ENCODE peak calls at places on chromosomes 1 and 21, in ten cellular contexts. W is fibroblast of mammary gland, T is fibroblast of pulmonary artery, N is dorsolateral prefrontal cortex, H is spleen, V is neural progenitor cell, Z is GM23338, E is cardiac muscle cell, P is cardiac fibroblast, Y is tibial nerve. C is an unnamed sample.

GRCh38 chr1:71296551-71296950 is 215.7 kb upstream of the ZRANB2 start:
- DNase-seq in V (no peak), N (no peak), Z (no peak), T (no peak), P (no peak), W (peak; percentile 25), E (no peak), Y (no peak), H (no peak), C (no peak)

GRCh38 chr21:31952828-31953227 is 80.0 kb downstream of the HUNK start:
- DNase-seq in N (no peak), H (no peak), Z (no peak), E (no peak), Y (no peak), W (no peak), T (no peak), P (no peak), V (no peak), C (no peak)

GRCh38 chr1:54813479-54814147 is 12.5 kb upstream of the TTC22 start:
- DNase-seq in W (no peak), H (no peak), E (no peak), P (no peak), Y (no peak), V (peak; percentile 28), Z (peak; percentile 58), T (no peak), N (no peak), C (no peak)

GRCh38 chr1:43774359-43774758 is 67.0 kb downstream of the ST3GAL3 start:
- DNase-seq in E (no peak), W (peak; percentile 85), H (no peak), Y (no peak), Z (no peak), T (peak; percentile 82), V (no peak), P (peak; percentile 84), N (no peak), C (no peak)

GRCh38 chr21:14088391-14088790 is 122.4 kb downstream of the LIPI start:
- DNase-seq in Y (no peak), P (no peak), W (no peak), V (no peak), T (no peak), N (no peak), H (no peak), Z (no peak), E (no peak), C (no peak)

GRCh38 chr1:219621047-219621786 is 8.3 kb upstream of the ZC3H11B start:
- DNase-seq in P (no peak), N (no peak), H (no peak), T (peak; percentile 7), Y (no peak), W (no peak), Z (no peak), E (no peak), V (no peak), C (no peak)

GRCh38 chr21:45259206-45259795 is 28.4 kb downstream of the POFUT2 start:
- DNase-seq in T (no peak), E (no peak), H (no peak), P (no peak), N (no peak), Z (no peak), W (no peak), V (no peak), Y (no peak), C (no peak)

GRCh38 chr1:72009756-72010441 is 272.4 kb downstream of the NEGR1 start:
- DNase-seq in H (no peak), Z (peak; percentile 9), P (no peak), W (no peak), N (no peak), Y (no peak), V (no peak), T (no peak), E (peak; percentile 11), C (no peak)

GRCh38 chr21:42061866-42062542 is 9.1 kb upstream of the UMODL1 start:
- DNase-seq in Z (peak; percentile 41), H (peak; percentile 84), T (no peak), N (no peak), E (no peak), Y (no peak), W (no peak), V (peak; percentile 27), P (no peak), C (no peak)

GRCh38 chr1:38095337-38096030 is 48.9 kb upstream of the POU3F1 start:
- DNase-seq in V (no peak), N (no peak), P (no peak), T (no peak), H (peak; percentile 15), Z (no peak), Y (no peak), W (no peak), E (no peak), C (no peak)

GRCh38 chr1:20058531-20058930 is 11.5 kb upstream of the PLA2G5 start:
- DNase-seq in E (no peak), H (no peak), P (peak; percentile 52), Z (no peak), W (peak; percentile 89), T (peak; percentile 73), N (no peak), Y (no peak), V (no peak), C (no peak)

DNA sequence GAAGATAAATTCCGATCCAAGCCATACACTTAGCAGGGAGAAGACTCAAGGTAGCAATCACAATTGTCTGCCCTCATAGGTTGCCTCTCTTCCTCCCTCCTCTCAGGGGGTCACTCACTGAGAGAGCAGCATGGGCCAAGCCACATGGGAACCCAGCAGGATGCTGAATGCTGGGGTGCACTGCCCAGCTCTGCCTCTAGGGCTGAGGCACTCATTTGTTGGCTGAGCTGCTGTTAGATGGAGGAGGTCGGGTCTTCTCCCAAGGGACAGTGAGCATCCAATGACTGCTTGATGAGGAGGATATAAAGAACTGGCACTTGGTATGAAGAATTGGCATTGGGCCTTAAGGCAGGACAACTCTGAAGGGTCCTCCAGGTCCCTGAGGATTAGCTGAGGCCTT is 418.8 kb downstream of the SIPA1L2 start:
- DNase-seq in H (no peak), E (no peak), Z (peak; percentile 78), T (no peak), P (no peak), N (no peak), V (peak; percentile 20), W (no peak), Y (no peak), C (no peak)
- TF ChIP-seq CTCF in H (no peak), E (peak; percentile 28), Z (peak; percentile 69), T (peak; percentile 30), P (peak; percentile 44), N (no peak), V (peak; percentile 45), W (peak; percentile 24), Y (no peak), C (peak; percentile 72)

GRCh38 chr1:85275701-85276289 is 637 bp downstream of the BCL10 start:
- DNase-seq in V (no peak), N (no peak), Y (no peak), Z (peak; percentile 66), T (peak; percentile 15), W (no peak), P (peak; percentile 32), E (no peak), H (no peak), C (peak; percentile 36)

GRCh38 chr1:85277027-85277625 is 694 bp upstream of the BCL10 start:
- DNase-seq in V (no peak), N (no peak), Z (no peak), P (no peak), E (no peak), W (no peak), H (peak; percentile 83), Y (no peak), T (no peak), C (no peak)

GRCh38 chr1:85276290-85277026 is at the start of gene BCL10:
- DNase-seq in T (peak; percentile 98), E (peak; percentile 99), W (peak; percentile 96), V (peak; percentile 99), Y (peak; percentile 95), H (peak; percentile 100), Z (peak; percentile 99), P (peak; percentile 98), N (peak; percentile 97), C (peak; percentile 93)

GRCh38 chr1:85273397-85273796 is 3.0 kb downstream of the BCL10 start:
- DNase-seq in T (no peak), P (no peak), H (no peak), V (no peak), E (no peak), N (no peak), W (no peak), Y (no peak), Z (no peak), C (no peak)

DNA sequence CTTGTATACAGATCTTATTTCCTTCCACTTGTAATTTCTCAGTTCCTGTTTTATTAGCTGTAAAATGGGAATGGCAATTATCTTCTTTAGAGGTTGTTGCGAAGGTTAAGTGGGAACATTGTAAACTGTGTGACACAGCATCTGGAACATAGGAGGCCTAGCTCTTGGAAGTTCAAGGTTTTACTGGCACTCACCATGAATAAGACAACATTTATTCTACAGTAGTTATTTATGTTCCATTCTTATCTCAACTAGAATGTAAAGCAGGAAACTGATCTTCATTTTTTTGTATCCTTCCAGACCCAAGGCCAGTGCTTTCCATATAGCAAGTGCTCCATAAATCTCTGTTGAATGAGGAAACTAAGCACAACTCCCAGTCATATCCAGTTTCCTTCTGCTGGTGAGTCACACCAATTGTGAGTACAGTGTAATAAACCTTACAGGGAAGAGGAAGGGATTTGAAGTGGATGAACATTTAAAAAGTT is 1.4 kb downstream of the BCL10 start:
- DNase-seq in V (no peak), T (peak; percentile 78), E (no peak), N (no peak), P (peak; percentile 79), Z (no peak), W (peak; percentile 85), H (no peak), Y (no peak), C (no peak)
- H3K4me3 ChIP-seq in V (peak overlapping the region; percentile 80), T (peak overlapping the region; percentile 86), E (peak overlapping the region; percentile 76), N (peak overlapping the region; percentile 89), P (peak overlapping the region; percentile 96), Z (peak overlapping the region; percentile 93), W (peak overlapping the region; percentile 99), H (peak overlapping the region; percentile 84), Y (peak overlapping the region; percentile 92), C (peak overlapping the region; percentile 75)

GRCh38 chr1:229225331-229225782 is 45.6 kb upstream of the RAB4A start:
- DNase-seq in V (no peak), E (no peak), Y (no peak), Z (no peak), P (no peak), H (no peak), N (no peak), W (no peak), T (no peak), C (no peak)
- TF ChIP-seq CTCF in V (no peak), E (no peak), Y (no peak), Z (no peak), P (no peak), H (no peak), N (no peak), W (no peak), T (no peak), C (no peak)

DNA sequence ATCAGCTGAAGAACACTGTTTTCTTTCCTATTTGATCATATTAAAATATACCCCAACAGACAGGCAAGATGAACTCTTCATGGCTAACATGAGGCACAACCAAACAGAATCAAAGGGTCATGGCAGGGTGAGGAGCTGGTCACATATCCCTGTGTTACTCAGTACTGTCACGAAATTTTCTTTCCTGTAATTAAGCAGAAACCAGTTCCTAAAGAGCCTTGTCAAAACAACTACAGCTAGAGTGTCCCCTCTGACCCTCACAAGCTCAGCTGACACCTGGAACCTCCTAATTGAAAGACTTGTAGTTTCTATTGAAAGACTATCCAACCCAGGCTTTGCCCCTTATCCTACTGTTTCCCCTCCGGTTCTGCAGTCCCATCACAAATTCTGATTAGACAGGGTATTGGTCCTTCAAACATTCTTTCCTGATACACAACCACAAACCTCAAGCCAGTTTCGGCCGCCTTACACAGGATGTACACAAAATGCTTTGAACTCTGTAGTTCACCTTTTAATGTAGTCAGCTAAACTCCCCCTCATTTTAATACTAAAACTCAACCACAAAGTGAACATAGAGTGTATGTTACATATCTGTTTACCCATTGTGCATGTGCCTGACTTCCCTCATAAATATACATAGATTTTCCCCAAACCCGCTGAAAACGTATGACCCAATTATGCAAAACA is 651.9 kb downstream of the MRPL39 start:
- DNase-seq in Z (no peak), E (no peak), N (no peak), P (no peak), V (no peak), Y (no peak), T (no peak), H (no peak), W (no peak), C (peak; percentile 36)
- H3K4me3 ChIP-seq in Z (no peak overlapping the region), E (no peak overlapping the region), N (no peak overlapping the region), P (no peak overlapping the region), V (no peak overlapping the region), Y (no peak overlapping the region), T (no peak overlapping the region), H (no peak overlapping the region), W (no peak overlapping the region), C (no peak overlapping the region)

C was measured in GM12864.